ENCODE peak calls at places on chromosomes 2 and 18, in nine cellular contexts. D is tibial artery; F is K562; P is CD8-positive, alpha-beta T cell; N is ovary; C is right lobe of liver; V is AG04450; I is endothelial cell of umbilical vein; J is sigmoid colon. Q is an unnamed sample.

GRCh38 chr2:38524580-38524979 is 78.1 kb downstream of the HNRNPLL start:
- DNase-seq in D (no peak), F (no peak), P (no peak), N (no peak), C (no peak), V (no peak), I (no peak), J (no peak), Q (no peak)

GRCh38 chr2:62873603-62874002 is 168.1 kb downstream of the EHBP1 start:
- DNase-seq in D (no peak), F (no peak), P (no peak), N (no peak), C (no peak), V (no peak), I (no peak), J (no peak), Q (no peak)

GRCh38 chr2:5077479-5078089 is 614.6 kb upstream of the SOX11 start:
- DNase-seq in D (no peak), F (no peak), P (no peak), N (no peak), C (no peak), V (no peak), I (no peak), J (no peak), Q (no peak)

GRCh38 chr2:85736456-85737355 is 17.1 kb upstream of the ATOH8 start:
- DNase-seq in D (no peak), F (no peak), P (no peak), N (no peak), C (no peak), V (no peak), I (no peak), J (no peak), Q (no peak)

GRCh38 chr2:46831869-46832265 is 83.7 kb downstream of the MCFD2 start:
- DNase-seq in D (no peak), F (no peak), P (no peak), N (no peak), C (no peak), V (no peak), I (no peak), J (no peak), Q (no peak)

GRCh38 chr2:179954026-179954425 is 53.1 kb downstream of the CWC22 start:
- DNase-seq in D (no peak), F (no peak), P (no peak), N (no peak), C (no peak), V (no peak), I (no peak), J (no peak), Q (no peak)

GRCh38 chr2:128280901-128281321 is 37.8 kb downstream of the HS6ST1 start:
- DNase-seq in D (peak; percentile 71), F (no peak), P (no peak), N (peak; percentile 58), C (peak; percentile 66), V (no peak), I (no peak), J (peak; percentile 67), Q (no peak)

GRCh38 chr2:10028407-10028987 is 14.9 kb upstream of the KLF11 start:
- DNase-seq in D (no peak), F (peak; percentile 31), P (no peak), N (no peak), C (no peak), V (no peak), I (no peak), J (peak; percentile 63), Q (no peak)

GRCh38 chr18:24763765-24764548 is 303.5 kb downstream of the HRH4 start:
- DNase-seq in D (no peak), F (no peak), P (no peak), N (peak; percentile 24), C (no peak), V (no peak), I (no peak), J (peak; percentile 64), Q (no peak)

GRCh38 chr2:235570256-235570655 is 76.4 kb downstream of the AGAP1 start:
- DNase-seq in D (no peak), F (no peak), P (no peak), N (no peak), C (no peak), V (no peak), I (no peak), J (no peak), Q (no peak)

GRCh38 chr2:132766573-132766972 is 96.6 kb upstream of the LYPD1 start:
- DNase-seq in D (no peak), F (no peak), P (no peak), N (no peak), C (no peak), V (no peak), I (no peak), J (no peak), Q (no peak)

GRCh38 chr2:227415538-227416424 is 28.0 kb upstream of the SCYGR1 start:
- DNase-seq in D (no peak), F (no peak), P (no peak), N (no peak), C (no peak), V (no peak), I (peak; percentile 85), J (peak; percentile 69), Q (peak; percentile 52)

GRCh38 chr2:163210430-163210918 is 371.9 kb upstream of the KCNH7 start:
- DNase-seq in D (no peak), F (no peak), P (no peak), N (no peak), C (no peak), V (no peak), I (no peak), J (no peak), Q (no peak)

DNA sequence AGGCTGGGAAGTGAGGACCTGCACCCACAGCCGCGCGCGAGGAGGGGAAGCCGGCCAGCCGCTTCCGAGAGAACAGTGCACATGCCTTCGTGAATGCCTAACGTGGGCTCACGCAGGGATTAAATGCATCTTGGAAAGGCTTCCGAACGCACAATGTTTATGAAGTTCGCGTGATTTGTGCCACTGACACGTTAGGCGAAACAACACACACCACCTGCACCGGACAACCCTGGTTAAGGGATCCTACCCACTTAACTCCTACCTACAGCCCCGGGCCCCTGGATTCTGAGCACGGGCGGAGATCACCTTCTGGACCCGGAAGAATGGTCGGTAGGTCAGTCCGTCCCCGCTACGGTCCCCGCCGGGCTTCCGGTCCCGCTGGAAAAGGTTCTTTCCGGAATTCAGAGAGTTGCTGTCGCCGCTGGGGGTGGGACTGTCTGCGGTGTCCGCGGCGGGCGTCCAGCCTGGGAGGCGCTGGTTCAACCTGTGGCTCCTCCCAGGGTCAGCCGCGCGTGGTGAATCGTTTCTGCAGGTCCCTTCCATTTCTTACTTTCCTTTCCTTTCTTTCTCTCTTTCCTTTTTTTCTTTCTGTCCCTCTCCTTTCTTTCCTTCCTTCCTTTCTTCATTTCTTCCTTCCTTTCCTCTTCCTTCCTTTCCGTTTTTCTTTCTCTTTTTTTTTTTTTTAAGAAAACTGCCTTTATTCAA is at the start of gene MTIF2:
- DNase-seq in D (peak; percentile 98), F (peak; percentile 88), P (peak; percentile 88), N (peak; percentile 95), C (peak; percentile 97), V (peak; percentile 77), I (peak; percentile 89), J (peak; percentile 97), Q (peak; percentile 97)
- H3K27ac ChIP-seq in D (peak within 1 kb of the TSS; percentile 86), F (peak within 1 kb of the TSS; percentile 91), P (peak within 1 kb of the TSS; percentile 59), N (peak within 1 kb of the TSS; percentile 81), C (peak within 1 kb of the TSS; percentile 71), V (peak within 1 kb of the TSS; percentile 57), I (peak within 1 kb of the TSS; percentile 7), J (peak within 1 kb of the TSS; percentile 87), Q (peak within 1 kb of the TSS; percentile 97)

GRCh38 chr18:48921305-48922202 is 29.2 kb downstream of the SMAD7 start:
- DNase-seq in D (peak; percentile 64), F (no peak), P (no peak), N (peak; percentile 27), C (no peak), V (no peak), I (no peak), J (peak; percentile 63), Q (no peak)
- TF ChIP-seq CTCF in D (no peak), F (no peak), P (no peak), N (no peak), C (no peak), V (no peak), I (no peak), J (no peak), Q (no peak)

GRCh38 chr2:119853777-119854399 is 94.2 kb downstream of the PTPN4 start:
- DNase-seq in D (no peak), F (no peak), P (no peak), N (no peak), C (no peak), V (no peak), I (no peak), J (no peak), Q (no peak)

GRCh38 chr2:119846021-119846420 is 86.3 kb downstream of the PTPN4 start:
- DNase-seq in D (no peak), F (no peak), P (no peak), N (no peak), C (no peak), V (no peak), I (no peak), J (no peak), Q (no peak)

GRCh38 chr2:119852214-119852613 is 92.5 kb downstream of the PTPN4 start:
- DNase-seq in D (no peak), F (no peak), P (no peak), N (no peak), C (no peak), V (no peak), I (no peak), J (no peak), Q (no peak)

DNA sequence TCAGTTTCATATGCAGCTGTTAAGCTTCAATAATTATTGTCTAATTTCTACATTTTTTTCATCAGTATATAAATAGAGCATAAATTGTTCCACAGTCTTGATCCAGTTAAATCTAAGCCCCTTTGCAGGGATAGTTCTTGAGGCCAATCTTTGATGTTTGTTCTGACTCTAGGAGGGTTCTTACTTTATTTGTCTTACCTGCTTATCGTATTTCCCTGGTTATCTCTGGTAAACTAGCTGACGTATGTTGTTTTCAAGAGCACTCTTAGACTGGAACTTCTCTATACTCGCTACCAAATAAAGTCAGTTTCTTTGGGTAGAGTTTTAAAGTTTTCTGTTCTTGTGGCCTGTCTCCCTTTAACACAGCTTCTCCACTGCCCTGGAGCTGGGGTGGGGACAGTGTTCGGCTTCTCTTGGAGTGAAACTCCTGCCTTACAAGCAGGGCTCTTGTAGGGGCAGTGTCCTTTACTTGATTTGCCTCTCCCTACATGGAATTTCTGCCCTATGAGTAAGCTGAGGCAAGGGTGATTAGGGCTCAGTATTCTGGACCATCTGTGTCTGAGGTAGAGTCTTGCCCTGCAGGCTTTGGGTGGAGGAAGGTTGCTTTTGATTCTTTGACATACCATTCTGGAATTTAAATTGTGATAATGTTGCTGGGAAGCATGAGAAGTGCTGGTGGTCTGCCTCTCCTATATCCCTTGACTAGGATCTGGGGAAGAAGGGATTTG is 90.3 kb downstream of the PTPN4 start:
- DNase-seq in D (no peak), F (no peak), P (no peak), N (no peak), C (no peak), V (no peak), I (no peak), J (no peak), Q (no peak)
- H3K9me3 ChIP-seq in D (peaks cover 9% of the 10 kb centered on the region), F (peaks cover 5% of the 10 kb centered on the region), P (peaks cover 18% of the 10 kb centered on the region), N (peaks cover 3% of the 10 kb centered on the region), C (no peaks in the 10 kb centered on the region), V (peaks cover 11% of the 10 kb centered on the region), I (no peaks in the 10 kb centered on the region), J (peaks cover 7% of the 10 kb centered on the region), Q (peaks cover 5% of the 10 kb centered on the region)

DNA sequence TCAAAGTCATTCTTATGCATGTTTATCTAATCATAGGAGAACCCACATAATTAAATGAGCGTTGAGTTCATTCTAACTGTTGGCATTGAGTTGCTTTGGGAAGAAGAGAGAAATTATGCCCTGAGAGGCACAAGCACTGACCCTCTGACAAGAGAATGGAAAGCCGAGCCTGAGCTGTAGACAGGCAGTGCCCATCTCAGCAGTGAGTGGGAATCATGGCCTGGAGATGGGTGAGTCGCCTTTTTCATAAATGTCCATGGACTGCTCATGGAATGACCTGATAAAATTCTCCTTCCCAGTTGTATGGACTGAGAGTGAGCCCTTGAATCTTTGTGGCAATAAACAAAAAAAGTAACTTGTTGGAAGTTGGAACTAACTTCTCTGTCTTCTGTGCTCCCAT is 21.4 kb upstream of the MYO3B start:
- DNase-seq in D (no peak), F (no peak), P (no peak), N (no peak), C (no peak), V (no peak), I (no peak), J (no peak), Q (no peak)
- H3K27ac ChIP-seq in D (no peak overlapping the region), F (no peak overlapping the region), P (no peak overlapping the region), N (no peak overlapping the region), C (no peak overlapping the region), V (peak overlapping the region; percentile 42), I (no peak overlapping the region), J (no peak overlapping the region), Q (no peak overlapping the region)